ENCODE peak calls at places on chromosomes 2 and 18, in nine cellular contexts. Q is mesendoderm; J is mesenteric fat pad; R is stimulated activated CD4-positive, alpha-beta T cell treated with anti-CD3 and anti-CD28 coated beads, TNF-alpha, amount 100 ng/mL, for 4 hours; N is activated T-cell treated with anti-CD3 and anti-CD28 coated beads for 24 hours; L is CD4-positive, alpha-beta T cell; S is mesothelial cell of epicardium; Z is naive thymus-derived CD4-positive, alpha-beta T cell; G is WTC11. X is an unnamed sample.
A peak's percentile ranks its signal among the peaks of the same experiment; 100 is the strongest.

GRCh38 chr2:47221956-47222355 is 66.8 kb upstream of the STPG4 start:
- DNase-seq in Q (no peak), J (no peak), R (no peak), N (no peak), L (no peak), S (no peak), Z (no peak), G (no peak), X (no peak)

GRCh38 chr18:74060511-74061028 is 87.1 kb downstream of the FBXO15 start:
- DNase-seq in Q (no peak), J (no peak), R (no peak), N (no peak), L (no peak), S (no peak), Z (no peak), G (no peak), X (no peak)

GRCh38 chr18:22279741-22280452 is 110.5 kb downstream of the GATA6 start:
- DNase-seq in Q (no peak), J (no peak), R (no peak), N (no peak), L (no peak), S (no peak), Z (no peak), G (no peak), X (no peak)

GRCh38 chr2:238846503-238847431 is 1.1 kb upstream of the TWIST2 start:
- DNase-seq in Q (peak; percentile 54), J (no peak), R (no peak), N (no peak), L (no peak), S (no peak), Z (no peak), G (peak; percentile 49), X (peak; percentile 73)

GRCh38 chr18:37457754-37458153 is 107.8 kb downstream of the CELF4 start:
- DNase-seq in Q (no peak), J (no peak), R (no peak), N (no peak), L (no peak), S (no peak), Z (no peak), G (no peak), X (no peak)

GRCh38 chr2:196230051-196230450 is 58.7 kb upstream of the STK17B start:
- DNase-seq in Q (no peak), J (no peak), R (peak; percentile 36), N (no peak), L (peak; percentile 50), S (no peak), Z (peak; percentile 71), G (no peak), X (no peak)

GRCh38 chr18:73614812-73615211 is 532.8 kb downstream of the FBXO15 start:
- DNase-seq in Q (no peak), J (no peak), R (no peak), N (no peak), L (no peak), S (no peak), Z (no peak), G (no peak), X (no peak)

GRCh38 chr18:46723856-46724415 is 32.9 kb downstream of the ST8SIA5 start:
- DNase-seq in Q (no peak), J (peak; percentile 37), R (no peak), N (no peak), L (no peak), S (no peak), Z (no peak), G (no peak), X (peak; percentile 27)

GRCh38 chr18:48328473-48329205 is 80.5 kb downstream of the ZBTB7C start:
- DNase-seq in Q (no peak), J (no peak), R (no peak), N (no peak), L (no peak), S (no peak), Z (no peak), G (no peak), X (no peak)

GRCh38 chr2:152657042-152657441 is 60.2 kb downstream of the PRPF40A start:
- DNase-seq in Q (no peak), J (no peak), R (no peak), N (no peak), L (no peak), S (no peak), Z (no peak), G (no peak), X (no peak)

GRCh38 chr2:153823880-153824279 is 47.8 kb upstream of the GALNT13 start:
- DNase-seq in Q (no peak), J (no peak), R (no peak), N (no peak), L (no peak), S (no peak), Z (no peak), G (no peak), X (no peak)

GRCh38 chr18:46469186-46469915 is 187.7 kb downstream of the LOXHD1 start:
- DNase-seq in Q (peak; percentile 78), J (no peak), R (no peak), N (no peak), L (no peak), S (no peak), Z (no peak), G (no peak), X (no peak)

GRCh38 chr2:181780159-181781081 is 100.1 kb upstream of the NEUROD1 start:
- DNase-seq in Q (peak; percentile 46), J (no peak), R (no peak), N (no peak), L (no peak), S (no peak), Z (no peak), G (no peak), X (no peak)

GRCh38 chr2:229297284-229297683 is 26.2 kb upstream of the PID1 start:
- DNase-seq in Q (no peak), J (no peak), R (no peak), N (no peak), L (no peak), S (no peak), Z (no peak), G (no peak), X (no peak)

GRCh38 chr2:2747797-2748301 is 416.8 kb upstream of the MYT1L start:
- DNase-seq in Q (no peak), J (no peak), R (no peak), N (no peak), L (no peak), S (no peak), Z (no peak), G (no peak), X (no peak)

GRCh38 chr2:57209799-57210198 is 836.8 kb upstream of the VRK2 start:
- DNase-seq in Q (no peak), J (no peak), R (no peak), N (no peak), L (no peak), S (no peak), Z (no peak), G (no peak), X (no peak)

GRCh38 chr2:233354500-233354924 is 218 bp downstream of the DGKD start:
- DNase-seq in Q (no peak), J (no peak), R (no peak), N (no peak), L (no peak), S (no peak), Z (no peak), G (no peak), X (no peak)

GRCh38 chr18:28183418-28184078 is 6.6 kb upstream of the CDH2 start:
- DNase-seq in Q (peak; percentile 50), J (no peak), R (no peak), N (no peak), L (no peak), S (no peak), Z (no peak), G (no peak), X (no peak)

GRCh38 chr2:122328811-122329210 is 573.4 kb downstream of the TSN start:
- DNase-seq in Q (no peak), J (no peak), R (no peak), N (no peak), L (no peak), S (no peak), Z (no peak), G (no peak), X (no peak)

GRCh38 chr18:23134780-23135678 is at the start of gene CABLES1:
- DNase-seq in Q (peak; percentile 71), J (no peak), R (no peak), N (no peak), L (no peak), S (peak; percentile 31), Z (peak; percentile 26), G (peak; percentile 56), X (peak; percentile 77)

GRCh38 chr2:104945866-104946265 is 92.0 kb downstream of the POU3F3 start:
- DNase-seq in Q (no peak), J (no peak), R (no peak), N (no peak), L (no peak), S (no peak), Z (no peak), G (no peak), X (no peak)

GRCh38 chr2:66439291-66440010 is 4.5 kb downstream of the MEIS1 start:
- DNase-seq in Q (peak; percentile 67), J (no peak), R (no peak), N (no peak), L (no peak), S (no peak), Z (no peak), G (peak; percentile 55), X (peak; percentile 74)

GRCh38 chr2:224958466-224958857 is 83.8 kb downstream of the DOCK10 start:
- DNase-seq in Q (no peak), J (no peak), R (no peak), N (no peak), L (no peak), S (no peak), Z (no peak), G (no peak), X (no peak)

GRCh38 chr18:43159091-43159490 is 43.6 kb upstream of the RIT2 start:
- DNase-seq in Q (no peak), J (no peak), R (no peak), N (no peak), L (no peak), S (no peak), Z (no peak), G (no peak), X (no peak)

GRCh38 chr2:183614797-183615429 is 490.7 kb downstream of the NUP35 start:
- DNase-seq in Q (no peak), J (no peak), R (no peak), N (no peak), L (no peak), S (no peak), Z (no peak), G (no peak), X (no peak)

GRCh38 chr2:223055836-223056235 is 3.8 kb downstream of the KCNE4 start:
- DNase-seq in Q (no peak), J (no peak), R (no peak), N (no peak), L (no peak), S (no peak), Z (no peak), G (no peak), X (no peak)

GRCh38 chr18:24259869-24260662 is 121.2 kb downstream of the CABYR start:
- DNase-seq in Q (no peak), J (no peak), R (no peak), N (no peak), L (no peak), S (no peak), Z (no peak), G (no peak), X (no peak)

GRCh38 chr2:69572640-69573039 is 70.9 kb downstream of the AAK1 start:
- DNase-seq in Q (no peak), J (no peak), R (no peak), N (no peak), L (no peak), S (no peak), Z (no peak), G (no peak), X (no peak)

GRCh38 chr2:62304429-62305417 is 108.8 kb downstream of the B3GNT2 start:
- DNase-seq in Q (peak; percentile 92), J (no peak), R (no peak), N (peak; percentile 37), L (no peak), S (no peak), Z (no peak), G (peak; percentile 38), X (no peak)

GRCh38 chr2:133062174-133062573 is 392.2 kb upstream of the LYPD1 start:
- DNase-seq in Q (no peak), J (no peak), R (no peak), N (no peak), L (no peak), S (no peak), Z (no peak), G (no peak), X (no peak)

GRCh38 chr18:28794459-28795245 is 617.7 kb upstream of the CDH2 start:
- DNase-seq in Q (no peak), J (no peak), R (no peak), N (no peak), L (no peak), S (no peak), Z (no peak), G (no peak), X (no peak)